ENCODE peak calls at places on chromosomes 12 and 14, in eight cellular contexts. One of them, this sample, is unnamed.

GRCh38 chr14:103748539-103748867 is 32.9 kb downstream of the ZFYVE21 start:
- DNase-seq in neuronal stem cell: no peak
- DNase-seq in brain microvascular endothelial cell: no peak
- DNase-seq in stomach: peak
- DNase-seq in CD4-positive, CD25-positive, alpha-beta regulatory T cell: peak
- DNase-seq in effector memory CD4-positive, alpha-beta T cell: no peak
- DNase-seq in astrocyte of the cerebellum: no peak
- DNase-seq in NB4: no peak
- DNase-seq in this sample: no peak

GRCh38 chr12:47731723-47732122 is 6.4 kb upstream of the ENDOU start:
- DNase-seq in stomach: no peak
- DNase-seq in effector memory CD4-positive, alpha-beta T cell: no peak
- DNase-seq in astrocyte of the cerebellum: no peak
- DNase-seq in NB4: no peak
- DNase-seq in CD4-positive, CD25-positive, alpha-beta regulatory T cell: no peak
- DNase-seq in neuronal stem cell: no peak
- DNase-seq in brain microvascular endothelial cell: no peak
- DNase-seq in this sample: no peak

GRCh38 chr12:65619018-65619417 is 205.3 kb upstream of the HMGA2 start:
- DNase-seq in neuronal stem cell: no peak
- DNase-seq in effector memory CD4-positive, alpha-beta T cell: no peak
- DNase-seq in NB4: no peak
- DNase-seq in stomach: no peak
- DNase-seq in CD4-positive, CD25-positive, alpha-beta regulatory T cell: no peak
- DNase-seq in astrocyte of the cerebellum: no peak
- DNase-seq in brain microvascular endothelial cell: no peak
- DNase-seq in this sample: no peak

GRCh38 chr14:51304428-51304827 is 64.4 kb downstream of the TMX1 start:
- DNase-seq in CD4-positive, CD25-positive, alpha-beta regulatory T cell: no peak
- DNase-seq in brain microvascular endothelial cell: peak
- DNase-seq in stomach: no peak
- DNase-seq in NB4: no peak
- DNase-seq in astrocyte of the cerebellum: peak
- DNase-seq in effector memory CD4-positive, alpha-beta T cell: no peak
- DNase-seq in neuronal stem cell: no peak
- DNase-seq in this sample: no peak

GRCh38 chr12:65778268-65779090 is 45.8 kb upstream of the HMGA2 start:
- DNase-seq in stomach: no peak
- DNase-seq in astrocyte of the cerebellum: peak
- DNase-seq in CD4-positive, CD25-positive, alpha-beta regulatory T cell: no peak
- DNase-seq in neuronal stem cell: no peak
- DNase-seq in effector memory CD4-positive, alpha-beta T cell: no peak
- DNase-seq in NB4: no peak
- DNase-seq in brain microvascular endothelial cell: no peak
- DNase-seq in this sample: no peak

GRCh38 chr14:26896447-26896846 is 298.6 kb upstream of the NOVA1 start:
- DNase-seq in stomach: no peak
- DNase-seq in CD4-positive, CD25-positive, alpha-beta regulatory T cell: no peak
- DNase-seq in astrocyte of the cerebellum: peak
- DNase-seq in brain microvascular endothelial cell: no peak
- DNase-seq in neuronal stem cell: no peak
- DNase-seq in NB4: no peak
- DNase-seq in effector memory CD4-positive, alpha-beta T cell: no peak
- DNase-seq in this sample: no peak

GRCh38 chr12:75558262-75558661 is 46.9 kb upstream of the KRR1 start:
- DNase-seq in stomach: no peak
- DNase-seq in astrocyte of the cerebellum: no peak
- DNase-seq in effector memory CD4-positive, alpha-beta T cell: no peak
- DNase-seq in neuronal stem cell: no peak
- DNase-seq in NB4: no peak
- DNase-seq in CD4-positive, CD25-positive, alpha-beta regulatory T cell: no peak
- DNase-seq in brain microvascular endothelial cell: no peak
- DNase-seq in this sample: no peak

GRCh38 chr14:65352964-65353530 is 59.5 kb upstream of the FUT8 start:
- DNase-seq in NB4: peak
- DNase-seq in CD4-positive, CD25-positive, alpha-beta regulatory T cell: no peak
- DNase-seq in effector memory CD4-positive, alpha-beta T cell: no peak
- DNase-seq in stomach: peak
- DNase-seq in neuronal stem cell: no peak
- DNase-seq in brain microvascular endothelial cell: no peak
- DNase-seq in astrocyte of the cerebellum: no peak
- DNase-seq in this sample: no peak

GRCh38 chr12:53006810-53007742 is 820 bp downstream of the EIF4B start:
- DNase-seq in NB4: peak
- DNase-seq in brain microvascular endothelial cell: peak
- DNase-seq in astrocyte of the cerebellum: no peak
- DNase-seq in CD4-positive, CD25-positive, alpha-beta regulatory T cell: peak
- DNase-seq in neuronal stem cell: peak
- DNase-seq in stomach: peak
- DNase-seq in effector memory CD4-positive, alpha-beta T cell: peak
- DNase-seq in this sample: no peak

GRCh38 chr12:48998497-48999353 is 450 bp downstream of the DDN start:
- DNase-seq in neuronal stem cell: no peak
- DNase-seq in effector memory CD4-positive, alpha-beta T cell: no peak
- DNase-seq in brain microvascular endothelial cell: no peak
- DNase-seq in NB4: peak
- DNase-seq in CD4-positive, CD25-positive, alpha-beta regulatory T cell: no peak
- DNase-seq in stomach: peak
- DNase-seq in astrocyte of the cerebellum: no peak
- DNase-seq in this sample: no peak

DNA sequence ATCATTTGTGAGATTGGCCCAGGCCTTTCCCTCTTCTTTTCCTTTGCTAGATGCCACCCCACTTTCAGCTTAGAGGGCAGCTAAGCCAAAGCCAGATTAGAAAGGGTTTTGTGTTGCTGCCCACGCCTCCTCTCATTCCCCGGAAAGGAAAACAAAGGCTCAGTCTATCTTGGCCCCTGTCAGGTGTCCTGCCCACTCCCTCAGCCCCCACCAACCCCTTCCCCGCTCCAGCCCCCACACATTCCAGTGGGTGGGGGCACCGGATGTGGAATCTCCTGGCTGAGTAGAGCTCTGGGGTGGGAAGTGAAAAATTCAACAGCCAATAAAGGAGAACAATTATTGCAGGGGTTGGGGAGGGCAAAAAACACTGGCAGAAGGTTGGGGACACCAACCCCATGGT is 2.2 kb upstream of the RDH5 start:
- DNase-seq in brain microvascular endothelial cell: no peak
- DNase-seq in effector memory CD4-positive, alpha-beta T cell: no peak
- DNase-seq in stomach: no peak
- DNase-seq in neuronal stem cell: no peak
- DNase-seq in astrocyte of the cerebellum: no peak
- DNase-seq in NB4: no peak
- DNase-seq in CD4-positive, CD25-positive, alpha-beta regulatory T cell: no peak
- DNase-seq in this sample: no peak
- H3K4me3 ChIP-seq in brain microvascular endothelial cell: peak
- H3K4me3 ChIP-seq in effector memory CD4-positive, alpha-beta T cell: no peak
- H3K4me3 ChIP-seq in stomach: no peak
- H3K4me3 ChIP-seq in neuronal stem cell: peak
- H3K4me3 ChIP-seq in astrocyte of the cerebellum: no peak
- H3K4me3 ChIP-seq in NB4: no peak
- H3K4me3 ChIP-seq in CD4-positive, CD25-positive, alpha-beta regulatory T cell: no peak
- H3K4me3 ChIP-seq in this sample: peak

GRCh38 chr12:104571328-104571727 is 114.6 kb downstream of the CHST11 start:
- DNase-seq in neuronal stem cell: no peak
- DNase-seq in astrocyte of the cerebellum: no peak
- DNase-seq in stomach: no peak
- DNase-seq in brain microvascular endothelial cell: no peak
- DNase-seq in effector memory CD4-positive, alpha-beta T cell: no peak
- DNase-seq in CD4-positive, CD25-positive, alpha-beta regulatory T cell: no peak
- DNase-seq in NB4: peak
- DNase-seq in this sample: no peak
- H3K4me3 ChIP-seq in neuronal stem cell: no peak
- H3K4me3 ChIP-seq in astrocyte of the cerebellum: no peak
- H3K4me3 ChIP-seq in stomach: no peak
- H3K4me3 ChIP-seq in brain microvascular endothelial cell: no peak
- H3K4me3 ChIP-seq in effector memory CD4-positive, alpha-beta T cell: no peak
- H3K4me3 ChIP-seq in CD4-positive, CD25-positive, alpha-beta regulatory T cell: no peak
- H3K4me3 ChIP-seq in NB4: no peak
- H3K4me3 ChIP-seq in this sample: no peak

DNA sequence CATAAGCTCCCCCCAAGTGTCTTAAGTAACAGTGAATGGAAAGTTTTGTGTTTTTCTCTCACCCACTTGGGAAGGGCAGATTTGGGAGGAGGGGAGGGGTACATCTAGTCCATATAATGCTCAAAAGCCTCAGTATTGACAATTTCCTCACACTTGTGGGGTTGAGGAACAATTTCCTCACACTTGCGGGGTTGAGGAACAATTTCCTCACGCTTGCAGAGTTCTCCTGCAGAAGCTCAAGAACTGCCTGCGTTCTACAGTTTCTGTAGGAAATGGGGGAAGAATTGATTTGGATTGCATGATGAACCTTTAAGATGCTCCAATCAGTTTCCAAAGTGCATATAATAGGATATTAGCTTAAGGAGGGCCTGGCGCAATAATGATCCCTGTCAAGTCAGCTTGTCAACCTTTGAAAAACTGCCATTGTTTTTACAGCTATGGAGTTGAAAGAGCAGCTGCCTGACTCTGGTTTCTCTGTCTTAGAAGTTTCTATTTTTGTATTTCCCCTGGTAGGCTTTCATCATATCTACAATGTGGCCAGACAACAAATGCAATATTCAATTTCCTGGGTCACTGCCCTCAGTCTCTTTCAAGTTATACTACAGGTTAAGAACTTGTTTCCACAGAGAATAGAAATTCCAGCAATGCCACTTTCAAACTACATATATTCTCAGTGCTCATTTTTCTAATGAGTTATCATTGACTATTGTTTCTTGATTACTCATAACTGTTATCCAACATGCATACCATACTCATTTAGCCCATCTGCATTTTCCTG is 66.5 kb downstream of the PLEKHG7 start:
- DNase-seq in NB4: peak
- DNase-seq in CD4-positive, CD25-positive, alpha-beta regulatory T cell: no peak
- DNase-seq in astrocyte of the cerebellum: no peak
- DNase-seq in brain microvascular endothelial cell: no peak
- DNase-seq in neuronal stem cell: no peak
- DNase-seq in stomach: no peak
- DNase-seq in effector memory CD4-positive, alpha-beta T cell: no peak
- DNase-seq in this sample: no peak
- H3K4me3 ChIP-seq in NB4: peak
- H3K4me3 ChIP-seq in CD4-positive, CD25-positive, alpha-beta regulatory T cell: no peak
- H3K4me3 ChIP-seq in astrocyte of the cerebellum: no peak
- H3K4me3 ChIP-seq in brain microvascular endothelial cell: no peak
- H3K4me3 ChIP-seq in neuronal stem cell: no peak
- H3K4me3 ChIP-seq in stomach: no peak
- H3K4me3 ChIP-seq in effector memory CD4-positive, alpha-beta T cell: no peak
- H3K4me3 ChIP-seq in this sample: no peak

DNA sequence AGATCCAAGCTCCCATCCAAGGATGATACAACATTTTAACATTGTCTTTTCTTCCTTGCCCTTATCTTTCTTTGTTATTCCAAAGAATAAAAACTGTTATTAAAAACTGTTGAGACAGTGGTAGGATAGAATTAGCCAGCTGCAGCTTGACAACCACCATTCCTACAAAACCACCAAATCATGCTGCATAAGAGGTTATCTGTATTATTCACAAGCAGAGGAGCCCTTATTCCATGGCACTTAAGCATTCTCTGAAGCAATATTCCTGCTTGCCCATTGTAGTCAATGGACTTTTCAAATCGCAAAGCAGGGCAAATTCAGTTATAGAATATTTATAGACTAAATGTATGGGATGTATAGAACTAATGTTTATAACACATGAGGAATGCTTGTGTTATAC is 3.4 kb downstream of the ABCD2 start:
- DNase-seq in NB4: no peak
- DNase-seq in effector memory CD4-positive, alpha-beta T cell: no peak
- DNase-seq in CD4-positive, CD25-positive, alpha-beta regulatory T cell: no peak
- DNase-seq in brain microvascular endothelial cell: no peak
- DNase-seq in astrocyte of the cerebellum: no peak
- DNase-seq in stomach: no peak
- DNase-seq in neuronal stem cell: no peak
- DNase-seq in this sample: no peak
- H3K4me3 ChIP-seq in NB4: no peak
- H3K4me3 ChIP-seq in effector memory CD4-positive, alpha-beta T cell: peak
- H3K4me3 ChIP-seq in CD4-positive, CD25-positive, alpha-beta regulatory T cell: peak
- H3K4me3 ChIP-seq in brain microvascular endothelial cell: no peak
- H3K4me3 ChIP-seq in astrocyte of the cerebellum: no peak
- H3K4me3 ChIP-seq in stomach: no peak
- H3K4me3 ChIP-seq in neuronal stem cell: no peak
- H3K4me3 ChIP-seq in this sample: no peak

DNA sequence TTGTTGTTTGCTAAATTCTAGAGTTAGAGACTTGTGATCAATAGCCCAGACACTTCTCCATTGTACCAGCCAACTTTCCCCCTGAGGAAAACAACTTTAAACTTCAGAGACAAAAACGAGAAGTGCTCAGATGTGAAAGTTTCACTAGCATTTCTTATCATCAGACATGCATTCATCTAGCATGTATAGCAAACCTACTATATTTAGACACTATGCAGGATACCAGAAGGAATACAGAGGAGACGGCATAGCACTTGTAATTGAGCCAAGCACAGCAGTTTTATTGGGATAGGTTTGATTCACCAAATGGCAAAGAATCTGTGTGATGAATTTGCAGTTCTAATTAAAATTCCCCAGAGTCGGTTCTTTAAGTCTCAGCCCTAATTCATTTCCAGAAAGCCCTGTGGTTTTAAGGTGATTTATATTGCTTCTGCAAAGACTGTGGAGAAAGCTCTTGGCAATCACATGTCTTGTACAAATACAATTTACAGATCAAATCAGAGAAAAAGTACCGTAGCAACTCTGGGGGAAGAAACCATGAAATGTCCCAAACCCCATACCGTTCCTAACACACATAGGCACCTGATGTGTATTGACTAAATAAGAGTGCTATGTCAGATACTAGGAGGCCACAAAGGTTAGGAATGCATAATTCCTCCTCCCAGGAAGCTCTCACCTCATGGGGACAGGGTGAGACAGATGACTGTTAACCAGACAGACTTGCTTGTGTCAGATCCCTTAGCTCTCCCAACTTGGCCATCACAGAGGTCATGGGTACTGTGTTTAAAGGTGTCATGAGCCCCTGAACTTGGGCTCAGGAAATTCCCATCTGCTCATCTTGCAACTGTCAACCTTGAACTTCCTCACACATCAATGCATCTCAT is 69.6 kb upstream of the KRAS start:
- DNase-seq in effector memory CD4-positive, alpha-beta T cell: no peak
- DNase-seq in NB4: peak
- DNase-seq in CD4-positive, CD25-positive, alpha-beta regulatory T cell: no peak
- DNase-seq in astrocyte of the cerebellum: peak
- DNase-seq in stomach: no peak
- DNase-seq in brain microvascular endothelial cell: no peak
- DNase-seq in neuronal stem cell: no peak
- DNase-seq in this sample: peak
- H3K4me3 ChIP-seq in effector memory CD4-positive, alpha-beta T cell: no peak
- H3K4me3 ChIP-seq in NB4: no peak
- H3K4me3 ChIP-seq in CD4-positive, CD25-positive, alpha-beta regulatory T cell: no peak
- H3K4me3 ChIP-seq in astrocyte of the cerebellum: no peak
- H3K4me3 ChIP-seq in stomach: no peak
- H3K4me3 ChIP-seq in brain microvascular endothelial cell: no peak
- H3K4me3 ChIP-seq in neuronal stem cell: no peak
- H3K4me3 ChIP-seq in this sample: no peak

This sample was measured in AG04449.